ENCODE peak calls at places on chromosomes 5 and 9, in ten cellular contexts. S, V, U, W, X, P, J, L, I and F are unnamed samples.

GRCh38 chr5:135605221-135605620 is 26.4 kb upstream of the CXCL14 start:
- DNase-seq in U (no peak), W (no peak), P (no peak), S (peak; percentile 6), I (no peak), L (no peak), J (no peak), X (peak; percentile 72), V (no peak), F (no peak)

GRCh38 chr5:110865400-110866094 is 126.7 kb downstream of the SLC25A46 start:
- DNase-seq in I (no peak), P (peak; percentile 34), L (no peak), U (no peak), V (peak; percentile 28), J (no peak), S (peak; percentile 60), X (no peak), W (no peak), F (no peak)

GRCh38 chr9:127267793-127268507 is 3.4 kb downstream of the GARNL3 start:
- DNase-seq in L (no peak), I (no peak), X (no peak), S (no peak), J (peak; percentile 32), U (no peak), V (no peak), P (no peak), W (no peak), F (no peak)

GRCh38 chr5:79547429-79547822 is 33.5 kb upstream of the HOMER1 start:
- DNase-seq in U (no peak), L (no peak), P (no peak), S (no peak), X (no peak), J (no peak), I (no peak), V (peak; percentile 36), W (no peak), F (no peak)

GRCh38 chr5:82447913-82448312 is 169.8 kb upstream of the RPS23 start:
- DNase-seq in I (no peak), J (no peak), L (no peak), P (no peak), X (no peak), W (no peak), V (no peak), U (no peak), S (no peak), F (no peak)

GRCh38 chr5:179730852-179731251 is 1.8 kb upstream of the MAML1 start:
- DNase-seq in L (no peak), W (no peak), I (no peak), S (no peak), V (no peak), X (no peak), P (no peak), J (no peak), U (no peak), F (no peak)

GRCh38 chr9:16664211-16664610 is 206.3 kb downstream of the BNC2 start:
- DNase-seq in P (no peak), I (no peak), W (no peak), L (no peak), X (no peak), S (no peak), J (no peak), V (no peak), U (no peak), F (no peak)

GRCh38 chr9:114614373-114614772 is 3.3 kb downstream of the TMEM268 start:
- DNase-seq in J (no peak), X (no peak), S (no peak), V (no peak), I (no peak), L (no peak), U (no peak), P (no peak), W (no peak), F (no peak)

GRCh38 chr9:14993061-14993800 is 83.0 kb upstream of the FREM1 start:
- DNase-seq in S (peak; percentile 88), U (peak; percentile 85), L (peak; percentile 65), I (peak; percentile 93), V (no peak), W (peak; percentile 73), J (no peak), P (peak; percentile 53), X (no peak), F (peak; percentile 60)

DNA sequence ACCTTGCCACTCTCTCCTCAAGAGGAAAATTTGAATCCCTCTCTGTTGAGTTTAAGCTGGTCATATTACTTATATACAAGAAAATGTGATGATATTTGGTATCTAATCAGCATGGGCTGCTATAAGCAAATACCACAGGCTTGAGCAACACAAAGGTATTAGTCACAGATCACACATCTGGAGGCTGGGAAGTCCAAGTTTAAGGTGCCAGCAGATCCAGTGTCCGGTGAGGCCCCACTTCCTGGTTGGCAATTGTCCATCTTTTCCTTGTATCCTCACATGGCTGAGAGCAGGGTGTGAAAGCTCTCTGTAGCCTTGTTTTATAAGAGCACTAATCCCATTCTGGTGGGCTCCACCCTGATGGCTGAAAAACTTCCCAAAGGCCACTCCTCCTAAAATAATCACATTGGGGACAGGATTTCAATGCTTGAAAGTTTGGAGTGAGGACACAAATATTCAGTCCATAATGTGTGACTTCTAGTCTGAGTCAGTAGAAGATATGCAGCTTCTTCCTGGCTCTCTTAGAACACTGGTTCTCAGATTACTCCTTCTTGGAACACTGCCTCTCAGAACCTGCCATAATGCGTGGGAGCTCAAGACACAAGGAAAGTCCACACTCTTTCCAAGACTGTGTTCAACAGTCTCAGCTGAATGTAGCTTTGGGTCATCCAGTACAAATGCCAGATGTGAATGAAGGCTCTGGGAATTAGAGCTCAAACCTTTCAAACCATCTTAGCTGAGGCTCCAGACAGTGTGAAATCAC is 124.1 kb downstream of the PRDM9 start:
- DNase-seq in J (no peak), U (no peak), V (no peak), P (peak; percentile 70), S (no peak), X (no peak), W (no peak), I (no peak), L (no peak), F (no peak)
- TF ChIP-seq EP300 in J (no peak), U (no peak), V (no peak), P (no peak), S (no peak), X (no peak), W (no peak), I (no peak), L (no peak), F (no peak)

GRCh38 chr9:130693426-130694191 is at the start of gene EXOSC2:
- DNase-seq in S (peak; percentile 86), P (peak; percentile 99), X (peak; percentile 99), L (peak; percentile 98), J (peak; percentile 92), U (peak; percentile 97), I (peak; percentile 99), V (peak; percentile 95), W (peak; percentile 99), F (peak; percentile 97)
- TF ChIP-seq POLR2A in S (peak; percentile 90), P (peak; percentile 95), X (no peak), L (no peak), J (peak; percentile 97), U (peak; percentile 79), I (peak; percentile 65), V (peak; percentile 94), W (peak; percentile 74), F (peak; percentile 54)

GRCh38 chr9:123431581-123431980 is 75.6 kb downstream of the CRB2 start:
- DNase-seq in W (no peak), X (no peak), L (no peak), J (no peak), U (no peak), S (no peak), P (no peak), I (peak; percentile 29), V (no peak), F (no peak)
- H3K4me1 ChIP-seq in W (no peaks in the 10 kb centered on the region), X (no peaks in the 10 kb centered on the region), L (no peaks in the 10 kb centered on the region), J (peaks cover 5% of the 10 kb centered on the region), U (no peaks in the 10 kb centered on the region), S (no peaks in the 10 kb centered on the region), P (no peaks in the 10 kb centered on the region), I (no peaks in the 10 kb centered on the region), V (peaks cover 23% of the 10 kb centered on the region), F (no peaks in the 10 kb centered on the region)

GRCh38 chr9:6215562-6215961 is at the start of gene IL33:
- DNase-seq in U (no peak), I (peak; percentile 73), V (no peak), S (no peak), W (no peak), P (no peak), J (no peak), L (no peak), X (no peak), F (no peak)

GRCh38 chr9:6216002-6216401 is 395 bp downstream of the IL33 start:
- DNase-seq in L (no peak), X (no peak), V (no peak), I (peak; percentile 47), U (no peak), S (no peak), P (no peak), W (no peak), J (no peak), F (no peak)

GRCh38 chr9:6214903-6215302 is 704 bp upstream of the IL33 start:
- DNase-seq in I (no peak), S (no peak), V (no peak), P (no peak), U (no peak), X (no peak), L (no peak), W (no peak), J (no peak), F (no peak)

GRCh38 chr9:6212722-6213375 is 2.8 kb upstream of the IL33 start:
- DNase-seq in V (no peak), I (no peak), P (no peak), W (no peak), L (no peak), U (no peak), S (no peak), X (no peak), J (no peak), F (no peak)

DNA sequence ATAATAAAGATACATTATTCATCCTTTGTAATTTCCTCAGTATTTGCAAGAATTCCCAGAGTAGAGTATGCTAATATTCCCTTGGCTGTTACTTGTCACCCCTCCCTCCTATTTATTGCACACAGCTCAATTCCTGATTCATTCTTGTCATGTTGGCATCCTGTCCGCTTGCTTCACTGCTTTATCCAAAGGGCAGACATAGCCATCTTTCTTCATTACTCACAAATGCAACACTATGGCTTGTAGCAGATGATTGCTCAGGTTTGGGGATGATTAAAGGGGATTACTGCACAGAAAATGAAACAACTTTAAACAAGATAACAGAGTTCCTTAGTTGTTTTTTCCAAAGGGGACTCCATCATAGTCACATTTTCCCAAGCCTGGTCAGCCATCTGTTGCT is 1.2 kb upstream of the IL33 start:
- DNase-seq in L (no peak), W (no peak), P (no peak), V (no peak), U (no peak), X (no peak), I (no peak), J (no peak), S (no peak), F (no peak)
- TF ChIP-seq EP300 in L (no peak), W (no peak), P (no peak), V (no peak), U (no peak), X (no peak), I (no peak), J (no peak), S (no peak), F (no peak)